ENCODE peak calls at places on chromosomes 13 and 19, in four cellular contexts. C, H, K and W are unnamed samples.

GRCh38 chr19:33071887-33072286 is 7.2 kb upstream of the RHPN2 start:
- DNase-seq in C (no peak), H (no peak), K (peak), W (no peak)

GRCh38 chr19:41116261-41116660 is 2.0 kb downstream of the CYP2F1 start:
- DNase-seq in C (no peak), H (no peak), K (no peak), W (no peak)

GRCh38 chr19:7605490-7606222 is 10.0 kb downstream of the CAMSAP3 start:
- DNase-seq in C (no peak), H (no peak), K (peak), W (no peak)

GRCh38 chr19:43560687-43561086 is 14.6 kb downstream of the XRCC1 start:
- DNase-seq in C (no peak), H (no peak), K (no peak), W (no peak)

GRCh38 chr13:24038846-24039330 is 121.6 kb upstream of the SPATA13 start:
- DNase-seq in C (no peak), H (no peak), K (no peak), W (peak)

GRCh38 chr19:15048885-15049541 is at the start of gene CASP14:
- DNase-seq in C (no peak), H (no peak), K (no peak), W (no peak)

GRCh38 chr13:25468330-25469178 is 96.8 kb downstream of the ATP8A2 start:
- DNase-seq in C (no peak), H (no peak), K (peak), W (peak)

GRCh38 chr13:30572859-30573275 is 44.9 kb upstream of the USPL1 start:
- DNase-seq in C (no peak), H (no peak), K (peak), W (no peak)

GRCh38 chr19:4172861-4173473 is 9.4 kb downstream of the SIRT6 start:
- DNase-seq in C (peak), H (peak), K (peak), W (no peak)